ENCODE peak calls at places on chromosomes 6 and 20, in five cellular contexts. H is right lobe of liver, X is HCT116, P is GM12878, R is AG04449. C is an unnamed sample.

GRCh38 chr6:37515712-37516075 is 16.0 kb upstream of the CCDC167 start:
- DNase-seq in H (no peak), X (no peak), P (no peak), R (no peak), C (no peak)

GRCh38 chr20:31704225-31705119 is 18.2 kb downstream of the BCL2L1 start:
- DNase-seq in H (peak), X (peak), P (no peak), R (no peak), C (no peak)

GRCh38 chr6:166025149-166025898 is 142.3 kb downstream of the TBXT start:
- DNase-seq in H (no peak), X (no peak), P (no peak), R (peak), C (no peak)

GRCh38 chr6:20235041-20235440 is 22.8 kb upstream of the MBOAT1 start:
- DNase-seq in H (no peak), X (no peak), P (no peak), R (no peak), C (no peak)

GRCh38 chr6:13486679-13487121 is 700 bp downstream of the GFOD1 start:
- DNase-seq in H (peak), X (no peak), P (no peak), R (no peak), C (peak)

GRCh38 chr20:14925286-14925685 is 587.9 kb upstream of the FLRT3 start:
- DNase-seq in H (no peak), X (no peak), P (no peak), R (no peak), C (no peak)

GRCh38 chr6:47071681-47072080 is 29.5 kb upstream of the ADGRF1 start:
- DNase-seq in H (no peak), X (no peak), P (no peak), R (no peak), C (no peak)

GRCh38 chr6:12436683-12437082 is 146.5 kb downstream of the EDN1 start:
- DNase-seq in H (no peak), X (no peak), P (no peak), R (no peak), C (no peak)

GRCh38 chr6:161423271-161423670 is 149.4 kb upstream of the AGPAT4 start:
- DNase-seq in H (no peak), X (no peak), P (no peak), R (no peak), C (no peak)

GRCh38 chr6:7673063-7673536 is 52.8 kb upstream of the BMP6 start:
- DNase-seq in H (peak), X (peak), P (no peak), R (no peak), C (peak)

GRCh38 chr6:33850869-33851541 is 47.2 kb upstream of the MLN start:
- DNase-seq in H (no peak), X (no peak), P (no peak), R (no peak), C (no peak)

GRCh38 chr6:169075211-169075621 is 178.4 kb downstream of the THBS2 start:
- DNase-seq in H (no peak), X (no peak), P (no peak), R (peak), C (no peak)

GRCh38 chr6:105733556-105734162 is 330.8 kb upstream of the PREP start:
- DNase-seq in H (no peak), X (peak), P (no peak), R (no peak), C (peak)

GRCh38 chr6:139003751-139004150 is 15.7 kb upstream of the REPS1 start:
- DNase-seq in H (no peak), X (no peak), P (no peak), R (no peak), C (no peak)

GRCh38 chr6:38852215-38852614 is 137.1 kb downstream of the DNAH8 start:
- DNase-seq in H (no peak), X (no peak), P (no peak), R (no peak), C (no peak)

GRCh38 chr6:165843568-165844113 is 180.6 kb upstream of the PDE10A start:
- DNase-seq in H (no peak), X (no peak), P (no peak), R (no peak), C (no peak)

GRCh38 chr6:167825759-167826229 is 917 bp upstream of the AFDN start:
- DNase-seq in H (peak), X (peak), P (no peak), R (no peak), C (peak)

GRCh38 chr6:101397199-101397598 is 3.7 kb downstream of the GRIK2 start:
- DNase-seq in H (no peak), X (no peak), P (no peak), R (no peak), C (no peak)

GRCh38 chr6:158086706-158087518 is 81.2 kb downstream of the SERAC1 start:
- DNase-seq in H (no peak), X (no peak), P (no peak), R (no peak), C (no peak)

GRCh38 chr20:62987114-62987513 is 19.6 kb downstream of the BHLHE23 start:
- DNase-seq in H (no peak), X (no peak), P (no peak), R (no peak), C (no peak)

GRCh38 chr20:37348643-37349516 is 2.9 kb downstream of the SRC start:
- DNase-seq in H (no peak), X (no peak), P (no peak), R (no peak), C (no peak)

GRCh38 chr20:5719861-5720401 is 30.3 kb upstream of the SHLD1 start:
- DNase-seq in H (no peak), X (no peak), P (no peak), R (no peak), C (peak)

GRCh38 chr6:138567052-138567451 is 67.8 kb upstream of the NHSL1 start:
- DNase-seq in H (no peak), X (no peak), P (no peak), R (no peak), C (no peak)

GRCh38 chr20:50385733-50386640 is 124.2 kb upstream of the PTPN1 start:
- DNase-seq in H (no peak), X (no peak), P (no peak), R (no peak), C (peak)

GRCh38 chr6:90098025-90098474 is 198.6 kb downstream of the BACH2 start:
- DNase-seq in H (no peak), X (no peak), P (no peak), R (peak), C (no peak)

GRCh38 chr6:138105880-138106664 is 1.1 kb downstream of the PERP start:
- DNase-seq in H (no peak), X (no peak), P (no peak), R (no peak), C (no peak)

GRCh38 chr20:18072532-18072931 is 14.8 kb upstream of the OVOL2 start:
- DNase-seq in H (no peak), X (no peak), P (no peak), R (no peak), C (no peak)

GRCh38 chr20:18063676-18064075 is 6.0 kb upstream of the OVOL2 start:
- DNase-seq in H (no peak), X (no peak), P (no peak), R (no peak), C (no peak)

GRCh38 chr20:18066421-18067333 is 9.0 kb upstream of the OVOL2 start:
- DNase-seq in H (no peak), X (no peak), P (no peak), R (no peak), C (no peak)
- TF ChIP-seq CTCF in H (no peak), X (no peak), P (no peak), R (no peak), C (no peak)

DNA sequence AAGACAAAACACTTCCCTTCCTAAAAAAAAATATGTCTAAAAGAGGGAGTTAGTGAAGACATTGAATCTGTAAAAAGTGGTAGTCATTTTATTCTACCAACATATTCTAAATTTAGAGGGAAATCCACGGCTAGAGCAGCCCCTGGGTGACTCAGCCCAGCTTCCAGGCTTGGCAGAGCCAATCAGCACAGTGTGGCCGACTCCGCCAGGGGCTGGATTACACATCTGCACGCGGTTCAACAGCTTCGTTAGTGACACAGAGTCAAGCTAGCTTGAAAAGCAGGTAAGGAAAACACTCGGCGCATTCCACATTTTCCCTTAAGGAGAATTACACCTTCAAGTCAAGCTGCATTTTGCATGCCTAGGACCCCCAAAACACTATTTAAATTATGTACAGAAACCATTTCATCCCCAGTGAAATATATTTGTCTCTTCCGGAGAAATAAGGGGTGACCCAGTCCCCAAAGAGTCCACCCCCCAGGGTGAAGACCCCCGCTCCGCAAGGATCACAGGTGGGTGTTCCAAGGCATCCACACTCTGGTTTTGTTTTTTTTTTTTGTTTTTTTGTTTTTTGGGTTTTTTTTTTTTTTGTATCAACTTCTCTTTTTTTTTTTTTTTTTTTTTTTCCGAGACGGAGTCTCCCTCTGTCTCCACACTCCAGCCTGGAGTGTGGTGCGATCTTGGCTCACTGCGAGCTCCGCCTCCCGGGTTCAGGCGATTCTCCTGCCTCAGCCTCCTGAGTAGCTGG is 58.4 kb upstream of the ARID1B start:
- DNase-seq in H (no peak), X (peak), P (no peak), R (no peak), C (no peak)
- H3K4me3 ChIP-seq in H (peak), X (peak), P (peak), R (no peak), C (no peak)

GRCh38 chr20:12311102-12311865 is 393.6 kb downstream of the BTBD3 start:
- DNase-seq in H (no peak), X (no peak), P (no peak), R (no peak), C (no peak)
- TF ChIP-seq CTCF in H (no peak), X (no peak), P (no peak), R (no peak), C (no peak)

GRCh38 chr20:45374966-45375365 is 3.2 kb downstream of the TP53TG5 start:
- DNase-seq in H (no peak), X (no peak), P (no peak), R (no peak), C (no peak)

GRCh38 chr20:45377191-45377775 is 842 bp downstream of the TP53TG5 start:
- DNase-seq in H (no peak), X (no peak), P (no peak), R (no peak), C (no peak)

GRCh38 chr20:45373353-45374100 is 4.6 kb downstream of the TP53TG5 start:
- DNase-seq in H (peak), X (peak), P (no peak), R (no peak), C (peak)

GRCh38 chr20:45374101-45374467 is 4.0 kb downstream of the TP53TG5 start:
- DNase-seq in H (no peak), X (no peak), P (no peak), R (no peak), C (no peak)

DNA sequence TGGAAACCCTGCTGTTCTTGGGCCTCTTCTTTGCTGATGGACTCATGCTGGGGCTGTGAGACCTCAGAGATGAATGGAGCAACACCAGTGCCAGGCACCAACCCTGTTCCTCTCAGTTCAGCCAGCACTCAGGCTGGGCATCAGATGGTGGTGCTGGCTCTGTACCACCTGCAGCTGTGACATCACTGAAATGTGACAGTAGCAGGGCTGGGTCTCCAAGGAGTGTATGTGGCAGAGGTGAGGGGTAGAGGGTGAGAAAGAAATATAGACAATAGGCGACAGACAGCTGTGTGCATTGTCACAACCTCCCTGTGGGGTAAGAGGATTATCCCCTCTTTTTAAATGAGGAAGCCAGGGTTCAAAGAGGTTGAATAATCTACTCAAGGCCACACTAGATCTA is at the start of gene TP53TG5:
- DNase-seq in H (no peak), X (no peak), P (no peak), R (no peak), C (no peak)
- H3K4me3 ChIP-seq in H (no peak), X (no peak), P (no peak), R (no peak), C (no peak)

GRCh38 chr20:44701116-44701865 is 13.9 kb upstream of the CCN5 start:
- DNase-seq in H (no peak), X (no peak), P (no peak), R (no peak), C (no peak)
- TF ChIP-seq CTCF in H (no peak), X (no peak), P (no peak), R (no peak), C (no peak)

DNA sequence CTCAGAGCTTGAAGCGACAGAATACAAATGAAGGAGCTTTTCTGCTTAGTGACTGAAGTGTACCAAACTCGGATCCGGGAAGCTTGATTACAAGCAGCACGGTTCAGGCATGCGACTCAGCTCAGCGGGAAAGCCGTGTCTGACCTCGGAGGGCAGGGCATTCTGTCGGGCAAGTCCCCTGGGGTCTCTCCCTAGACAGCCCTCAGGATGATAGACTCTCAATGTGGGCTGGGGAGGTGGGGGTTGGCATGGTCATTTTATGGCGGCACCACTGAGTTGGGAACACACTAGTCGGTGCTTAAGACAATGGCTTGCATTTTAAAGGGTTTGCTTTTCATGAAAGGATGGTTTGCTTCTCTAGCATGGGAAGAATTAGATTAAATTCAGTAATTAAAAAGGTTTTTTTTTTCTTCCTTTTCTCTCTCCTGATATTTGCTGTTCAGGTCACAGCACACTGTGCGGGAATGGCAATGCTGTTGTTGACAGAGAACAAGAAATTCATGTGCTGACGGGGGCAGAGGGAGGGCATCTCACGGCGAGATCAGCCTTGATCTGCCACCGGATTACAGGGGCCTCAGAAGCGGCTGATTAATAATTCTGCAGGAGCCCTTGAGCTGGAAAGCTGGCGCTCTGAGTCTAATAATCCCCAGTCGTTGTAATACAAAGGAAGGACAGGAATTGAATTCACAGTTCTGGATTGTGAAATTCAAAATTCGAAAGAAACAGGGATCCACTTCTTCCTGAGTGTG is 80.7 kb upstream of the TRAF3IP2 start:
- DNase-seq in H (peak), X (no peak), P (no peak), R (no peak), C (no peak)
- H3K4me3 ChIP-seq in H (no peak), X (no peak), P (no peak), R (no peak), C (no peak)

GRCh38 chr6:98942263-98942803 is 5.4 kb downstream of the FBXL4 start:
- DNase-seq in H (no peak), X (no peak), P (no peak), R (no peak), C (no peak)
- TF ChIP-seq CTCF in H (no peak), X (no peak), P (no peak), R (no peak), C (peak)

GRCh38 chr6:32614366-32615081 is 22.7 kb upstream of the HLA-DQA1 start:
- DNase-seq in H (no peak), X (no peak), P (no peak), R (no peak), C (no peak)
- H3K4me3 ChIP-seq in H (no peak), X (no peak), P (no peak), R (no peak), C (no peak)